ENCODE peak calls at places on chromosomes 12 and 14, in eight cellular contexts. One of them, this sample, is unnamed.

GRCh38 chr12:47554046-47554653 is 151.7 kb downstream of the RPAP3 start:
- DNase-seq in CD4-positive, CD25-positive, alpha-beta regulatory T cell: no peak
- DNase-seq in CD8-positive, alpha-beta T cell: no peak
- DNase-seq in HFFc6: no peak
- DNase-seq in NCI-H1436: no peak
- DNase-seq in activated gamma-delta T cell treated with Interleukin-2 at 50 U/mL for 16 hours: no peak
- DNase-seq in upper lobe of right lung: no peak
- DNase-seq in B cell: no peak
- DNase-seq in this sample: no peak

GRCh38 chr12:108616941-108617858 is 16.5 kb downstream of the SELPLG start:
- DNase-seq in B cell: peak
- DNase-seq in CD4-positive, CD25-positive, alpha-beta regulatory T cell: peak
- DNase-seq in CD8-positive, alpha-beta T cell: peak
- DNase-seq in HFFc6: no peak
- DNase-seq in upper lobe of right lung: peak
- DNase-seq in NCI-H1436: no peak
- DNase-seq in activated gamma-delta T cell treated with Interleukin-2 at 50 U/mL for 16 hours: peak
- DNase-seq in this sample: peak

GRCh38 chr14:102085503-102085902 is 1.3 kb downstream of the HSP90AA1 start:
- DNase-seq in NCI-H1436: peak
- DNase-seq in upper lobe of right lung: peak
- DNase-seq in HFFc6: no peak
- DNase-seq in B cell: no peak
- DNase-seq in activated gamma-delta T cell treated with Interleukin-2 at 50 U/mL for 16 hours: no peak
- DNase-seq in CD4-positive, CD25-positive, alpha-beta regulatory T cell: no peak
- DNase-seq in CD8-positive, alpha-beta T cell: no peak
- DNase-seq in this sample: peak

GRCh38 chr14:102873546-102874061 is 48.9 kb upstream of the AMN start:
- DNase-seq in B cell: no peak
- DNase-seq in activated gamma-delta T cell treated with Interleukin-2 at 50 U/mL for 16 hours: no peak
- DNase-seq in upper lobe of right lung: no peak
- DNase-seq in NCI-H1436: no peak
- DNase-seq in CD8-positive, alpha-beta T cell: no peak
- DNase-seq in CD4-positive, CD25-positive, alpha-beta regulatory T cell: no peak
- DNase-seq in HFFc6: no peak
- DNase-seq in this sample: no peak

GRCh38 chr12:47017901-47018479 is 61.4 kb upstream of the PCED1B start:
- DNase-seq in NCI-H1436: no peak
- DNase-seq in upper lobe of right lung: no peak
- DNase-seq in B cell: no peak
- DNase-seq in HFFc6: peak
- DNase-seq in activated gamma-delta T cell treated with Interleukin-2 at 50 U/mL for 16 hours: no peak
- DNase-seq in CD8-positive, alpha-beta T cell: no peak
- DNase-seq in CD4-positive, CD25-positive, alpha-beta regulatory T cell: no peak
- DNase-seq in this sample: no peak

GRCh38 chr14:71666579-71667145 is 265.6 kb upstream of the RGS6 start:
- DNase-seq in NCI-H1436: no peak
- DNase-seq in HFFc6: no peak
- DNase-seq in B cell: no peak
- DNase-seq in upper lobe of right lung: no peak
- DNase-seq in CD4-positive, CD25-positive, alpha-beta regulatory T cell: no peak
- DNase-seq in activated gamma-delta T cell treated with Interleukin-2 at 50 U/mL for 16 hours: no peak
- DNase-seq in CD8-positive, alpha-beta T cell: no peak
- DNase-seq in this sample: no peak

GRCh38 chr14:103801459-103801858 is 45.9 kb downstream of the PPP1R13B start:
- DNase-seq in activated gamma-delta T cell treated with Interleukin-2 at 50 U/mL for 16 hours: no peak
- DNase-seq in upper lobe of right lung: no peak
- DNase-seq in CD4-positive, CD25-positive, alpha-beta regulatory T cell: no peak
- DNase-seq in HFFc6: peak
- DNase-seq in NCI-H1436: no peak
- DNase-seq in B cell: no peak
- DNase-seq in CD8-positive, alpha-beta T cell: no peak
- DNase-seq in this sample: no peak

GRCh38 chr14:35384386-35385041 is 20.0 kb downstream of the NFKBIA start:
- DNase-seq in CD8-positive, alpha-beta T cell: no peak
- DNase-seq in upper lobe of right lung: no peak
- DNase-seq in activated gamma-delta T cell treated with Interleukin-2 at 50 U/mL for 16 hours: no peak
- DNase-seq in HFFc6: peak
- DNase-seq in B cell: no peak
- DNase-seq in CD4-positive, CD25-positive, alpha-beta regulatory T cell: no peak
- DNase-seq in NCI-H1436: no peak
- DNase-seq in this sample: no peak

GRCh38 chr12:32039341-32039740 is 67.3 kb upstream of the BICD1 start:
- DNase-seq in HFFc6: no peak
- DNase-seq in CD4-positive, CD25-positive, alpha-beta regulatory T cell: no peak
- DNase-seq in CD8-positive, alpha-beta T cell: no peak
- DNase-seq in upper lobe of right lung: no peak
- DNase-seq in activated gamma-delta T cell treated with Interleukin-2 at 50 U/mL for 16 hours: no peak
- DNase-seq in NCI-H1436: no peak
- DNase-seq in B cell: no peak
- DNase-seq in this sample: no peak

GRCh38 chr14:52129733-52130132 is 60.9 kb upstream of the NID2 start:
- DNase-seq in CD4-positive, CD25-positive, alpha-beta regulatory T cell: no peak
- DNase-seq in NCI-H1436: no peak
- DNase-seq in CD8-positive, alpha-beta T cell: no peak
- DNase-seq in upper lobe of right lung: no peak
- DNase-seq in HFFc6: no peak
- DNase-seq in B cell: no peak
- DNase-seq in activated gamma-delta T cell treated with Interleukin-2 at 50 U/mL for 16 hours: no peak
- DNase-seq in this sample: no peak

GRCh38 chr14:101359221-101360044 is 201.9 kb upstream of the DIO3 start:
- DNase-seq in B cell: no peak
- DNase-seq in NCI-H1436: no peak
- DNase-seq in upper lobe of right lung: no peak
- DNase-seq in CD8-positive, alpha-beta T cell: no peak
- DNase-seq in activated gamma-delta T cell treated with Interleukin-2 at 50 U/mL for 16 hours: no peak
- DNase-seq in HFFc6: peak
- DNase-seq in CD4-positive, CD25-positive, alpha-beta regulatory T cell: no peak
- DNase-seq in this sample: no peak

GRCh38 chr12:98259667-98260066 is 255.7 kb upstream of the TMPO start:
- DNase-seq in upper lobe of right lung: no peak
- DNase-seq in B cell: no peak
- DNase-seq in HFFc6: no peak
- DNase-seq in NCI-H1436: no peak
- DNase-seq in CD8-positive, alpha-beta T cell: no peak
- DNase-seq in activated gamma-delta T cell treated with Interleukin-2 at 50 U/mL for 16 hours: no peak
- DNase-seq in CD4-positive, CD25-positive, alpha-beta regulatory T cell: no peak
- DNase-seq in this sample: no peak

GRCh38 chr14:91570021-91570420 is 59.9 kb upstream of the PPP4R3A start:
- DNase-seq in upper lobe of right lung: no peak
- DNase-seq in B cell: no peak
- DNase-seq in NCI-H1436: no peak
- DNase-seq in CD8-positive, alpha-beta T cell: no peak
- DNase-seq in HFFc6: no peak
- DNase-seq in CD4-positive, CD25-positive, alpha-beta regulatory T cell: no peak
- DNase-seq in activated gamma-delta T cell treated with Interleukin-2 at 50 U/mL for 16 hours: no peak
- DNase-seq in this sample: no peak

GRCh38 chr12:118377005-118377890 is 893 bp downstream of the SUDS3 start:
- DNase-seq in activated gamma-delta T cell treated with Interleukin-2 at 50 U/mL for 16 hours: no peak
- DNase-seq in NCI-H1436: no peak
- DNase-seq in B cell: no peak
- DNase-seq in CD4-positive, CD25-positive, alpha-beta regulatory T cell: peak
- DNase-seq in CD8-positive, alpha-beta T cell: no peak
- DNase-seq in upper lobe of right lung: no peak
- DNase-seq in HFFc6: no peak
- DNase-seq in this sample: no peak

GRCh38 chr12:109595321-109595902 is 21.8 kb downstream of the MVK start:
- DNase-seq in NCI-H1436: no peak
- DNase-seq in B cell: no peak
- DNase-seq in activated gamma-delta T cell treated with Interleukin-2 at 50 U/mL for 16 hours: no peak
- DNase-seq in upper lobe of right lung: no peak
- DNase-seq in CD8-positive, alpha-beta T cell: no peak
- DNase-seq in CD4-positive, CD25-positive, alpha-beta regulatory T cell: peak
- DNase-seq in HFFc6: no peak
- DNase-seq in this sample: peak

GRCh38 chr12:105820407-105821140 is 318.2 kb downstream of the NUAK1 start:
- DNase-seq in activated gamma-delta T cell treated with Interleukin-2 at 50 U/mL for 16 hours: no peak
- DNase-seq in CD4-positive, CD25-positive, alpha-beta regulatory T cell: no peak
- DNase-seq in NCI-H1436: no peak
- DNase-seq in upper lobe of right lung: no peak
- DNase-seq in HFFc6: peak
- DNase-seq in CD8-positive, alpha-beta T cell: no peak
- DNase-seq in B cell: no peak
- DNase-seq in this sample: no peak

GRCh38 chr12:72570601-72571000 is 298.4 kb downstream of the TRHDE start:
- DNase-seq in CD4-positive, CD25-positive, alpha-beta regulatory T cell: no peak
- DNase-seq in activated gamma-delta T cell treated with Interleukin-2 at 50 U/mL for 16 hours: no peak
- DNase-seq in NCI-H1436: peak
- DNase-seq in upper lobe of right lung: no peak
- DNase-seq in HFFc6: no peak
- DNase-seq in CD8-positive, alpha-beta T cell: no peak
- DNase-seq in B cell: no peak
- DNase-seq in this sample: no peak

GRCh38 chr14:92563359-92563758 is 49.8 kb downstream of the RIN3 start:
- DNase-seq in activated gamma-delta T cell treated with Interleukin-2 at 50 U/mL for 16 hours: no peak
- DNase-seq in CD8-positive, alpha-beta T cell: no peak
- DNase-seq in upper lobe of right lung: no peak
- DNase-seq in NCI-H1436: no peak
- DNase-seq in B cell: no peak
- DNase-seq in HFFc6: peak
- DNase-seq in CD4-positive, CD25-positive, alpha-beta regulatory T cell: peak
- DNase-seq in this sample: no peak

GRCh38 chr14:68784995-68785816 is 7.7 kb downstream of the ZFP36L1 start:
- DNase-seq in NCI-H1436: no peak
- DNase-seq in activated gamma-delta T cell treated with Interleukin-2 at 50 U/mL for 16 hours: no peak
- DNase-seq in CD4-positive, CD25-positive, alpha-beta regulatory T cell: no peak
- DNase-seq in B cell: no peak
- DNase-seq in upper lobe of right lung: no peak
- DNase-seq in HFFc6: peak
- DNase-seq in CD8-positive, alpha-beta T cell: no peak
- DNase-seq in this sample: no peak

GRCh38 chr12:22578328-22578727 is 34.0 kb upstream of the C2CD5 start:
- DNase-seq in CD4-positive, CD25-positive, alpha-beta regulatory T cell: no peak
- DNase-seq in HFFc6: no peak
- DNase-seq in upper lobe of right lung: no peak
- DNase-seq in NCI-H1436: no peak
- DNase-seq in B cell: no peak
- DNase-seq in activated gamma-delta T cell treated with Interleukin-2 at 50 U/mL for 16 hours: no peak
- DNase-seq in CD8-positive, alpha-beta T cell: no peak
- DNase-seq in this sample: no peak

GRCh38 chr14:93705513-93706156 is 82.7 kb downstream of the PRIMA1 start:
- DNase-seq in activated gamma-delta T cell treated with Interleukin-2 at 50 U/mL for 16 hours: no peak
- DNase-seq in NCI-H1436: no peak
- DNase-seq in HFFc6: no peak
- DNase-seq in B cell: no peak
- DNase-seq in upper lobe of right lung: no peak
- DNase-seq in CD8-positive, alpha-beta T cell: no peak
- DNase-seq in CD4-positive, CD25-positive, alpha-beta regulatory T cell: no peak
- DNase-seq in this sample: no peak

GRCh38 chr12:49933793-49934192 is 16.7 kb upstream of the AQP2 start:
- DNase-seq in CD4-positive, CD25-positive, alpha-beta regulatory T cell: no peak
- DNase-seq in activated gamma-delta T cell treated with Interleukin-2 at 50 U/mL for 16 hours: no peak
- DNase-seq in NCI-H1436: no peak
- DNase-seq in upper lobe of right lung: no peak
- DNase-seq in CD8-positive, alpha-beta T cell: no peak
- DNase-seq in B cell: no peak
- DNase-seq in HFFc6: no peak
- DNase-seq in this sample: no peak

GRCh38 chr12:19010087-19010486 is 119.4 kb upstream of the PLEKHA5 start:
- DNase-seq in CD8-positive, alpha-beta T cell: no peak
- DNase-seq in B cell: no peak
- DNase-seq in HFFc6: no peak
- DNase-seq in CD4-positive, CD25-positive, alpha-beta regulatory T cell: no peak
- DNase-seq in activated gamma-delta T cell treated with Interleukin-2 at 50 U/mL for 16 hours: no peak
- DNase-seq in upper lobe of right lung: no peak
- DNase-seq in NCI-H1436: no peak
- DNase-seq in this sample: no peak

GRCh38 chr14:42994001-42994736 is 1387.5 kb downstream of the LRFN5 start:
- DNase-seq in CD8-positive, alpha-beta T cell: no peak
- DNase-seq in B cell: no peak
- DNase-seq in upper lobe of right lung: no peak
- DNase-seq in CD4-positive, CD25-positive, alpha-beta regulatory T cell: no peak
- DNase-seq in HFFc6: no peak
- DNase-seq in activated gamma-delta T cell treated with Interleukin-2 at 50 U/mL for 16 hours: no peak
- DNase-seq in NCI-H1436: no peak
- DNase-seq in this sample: no peak

GRCh38 chr14:34247605-34248004 is 214.4 kb downstream of the SPTSSA start:
- DNase-seq in B cell: no peak
- DNase-seq in upper lobe of right lung: no peak
- DNase-seq in CD4-positive, CD25-positive, alpha-beta regulatory T cell: no peak
- DNase-seq in activated gamma-delta T cell treated with Interleukin-2 at 50 U/mL for 16 hours: no peak
- DNase-seq in NCI-H1436: no peak
- DNase-seq in HFFc6: no peak
- DNase-seq in CD8-positive, alpha-beta T cell: no peak
- DNase-seq in this sample: no peak